ENCODE peak calls at places on chromosomes 1 and 21, in eight cellular contexts. X, K, M, H, U, C, Q and J are unnamed samples.

GRCh38 chr1:213552045-213552444 is 435.7 kb upstream of the PROX1 start:
- DNase-seq in H (no peak), K (no peak), U (no peak), X (no peak), M (no peak), C (no peak), Q (no peak), J (no peak)

GRCh38 chr21:9738527-9738926 is 782.9 kb upstream of the TPTE start:
- DNase-seq in X (no peak), H (no peak), C (no peak), U (no peak), K (no peak), Q (no peak), M (no peak), J (no peak)

GRCh38 chr1:171655215-171656116 is 3.0 kb upstream of the MYOC start:
- DNase-seq in H (peak; percentile 24), M (peak; percentile 86), Q (peak; percentile 85), C (peak; percentile 47), U (peak; percentile 64), X (no peak), K (peak; percentile 90), J (peak; percentile 80)

GRCh38 chr1:177354247-177354646 is 183.5 kb downstream of the BRINP2 start:
- DNase-seq in K (no peak), Q (no peak), C (no peak), H (no peak), M (no peak), U (no peak), X (no peak), J (no peak)

GRCh38 chr1:5390497-5390896 is 601.7 kb downstream of the NPHP4 start:
- DNase-seq in C (no peak), H (no peak), M (no peak), Q (no peak), U (no peak), K (no peak), X (no peak), J (no peak)

GRCh38 chr1:111754964-111755320 is 759 bp upstream of the DDX20 start:
- DNase-seq in X (no peak), U (no peak), C (peak; percentile 58), Q (no peak), M (peak; percentile 61), K (peak; percentile 66), H (no peak), J (peak; percentile 64)

GRCh38 chr1:103265551-103265950 is 157.2 kb upstream of the COL11A1 start:
- DNase-seq in X (no peak), H (no peak), Q (no peak), M (no peak), K (no peak), C (peak; percentile 53), U (no peak), J (peak; percentile 64)

GRCh38 chr1:27551953-27552312 is 52.0 kb downstream of the AHDC1 start:
- DNase-seq in Q (no peak), C (no peak), X (no peak), M (no peak), H (no peak), K (no peak), U (no peak), J (no peak)

GRCh38 chr1:167621780-167622179 is 8.3 kb upstream of the RCSD1 start:
- DNase-seq in M (no peak), H (no peak), K (no peak), C (no peak), U (no peak), Q (no peak), X (no peak), J (no peak)

GRCh38 chr21:17402885-17403477 is 109.9 kb upstream of the CXADR start:
- DNase-seq in Q (no peak), C (no peak), U (no peak), H (no peak), M (no peak), K (no peak), X (no peak), J (peak; percentile 84)

GRCh38 chr21:43779660-43780059 is 3.6 kb upstream of the CSTB start:
- DNase-seq in M (no peak), C (no peak), K (no peak), U (no peak), X (no peak), H (no peak), Q (no peak), J (no peak)

GRCh38 chr1:110481968-110482623 is 31.1 kb downstream of the PROK1 start:
- DNase-seq in X (no peak), U (no peak), C (no peak), H (no peak), K (no peak), M (no peak), Q (no peak), J (no peak)

GRCh38 chr1:159853417-159853816 is 9.0 kb downstream of the VSIG8 start:
- DNase-seq in M (no peak), Q (no peak), H (no peak), X (no peak), K (no peak), U (no peak), C (peak; percentile 36), J (peak; percentile 40)

GRCh38 chr21:15895142-15896106 is 165.6 kb downstream of the USP25 start:
- DNase-seq in M (no peak), Q (no peak), X (no peak), C (peak; percentile 42), K (no peak), H (no peak), U (no peak), J (peak; percentile 44)

GRCh38 chr1:80778094-80778840 is 1022.5 kb upstream of the ADGRL2 start:
- DNase-seq in C (no peak), H (no peak), U (no peak), K (no peak), X (no peak), Q (peak; percentile 54), M (no peak), J (no peak)

GRCh38 chr1:31617917-31618746 is 643 bp downstream of the HCRTR1 start:
- DNase-seq in K (no peak), U (peak; percentile 64), M (no peak), Q (peak; percentile 72), X (no peak), C (peak; percentile 28), H (no peak), J (peak; percentile 43)

GRCh38 chr21:17270234-17270633 is 242.6 kb upstream of the CXADR start:
- DNase-seq in U (no peak), C (peak; percentile 74), H (no peak), M (peak; percentile 28), X (no peak), Q (no peak), K (no peak), J (peak; percentile 85)

GRCh38 chr1:37620707-37621106 is 14.0 kb downstream of the RSPO1 start:
- DNase-seq in Q (no peak), K (no peak), M (no peak), H (no peak), X (no peak), C (no peak), U (no peak), J (no peak)
- TF ChIP-seq CTCF in Q (no peak), K (no peak), M (no peak), H (no peak), X (no peak), C (no peak), U (no peak), J (no peak)

DNA sequence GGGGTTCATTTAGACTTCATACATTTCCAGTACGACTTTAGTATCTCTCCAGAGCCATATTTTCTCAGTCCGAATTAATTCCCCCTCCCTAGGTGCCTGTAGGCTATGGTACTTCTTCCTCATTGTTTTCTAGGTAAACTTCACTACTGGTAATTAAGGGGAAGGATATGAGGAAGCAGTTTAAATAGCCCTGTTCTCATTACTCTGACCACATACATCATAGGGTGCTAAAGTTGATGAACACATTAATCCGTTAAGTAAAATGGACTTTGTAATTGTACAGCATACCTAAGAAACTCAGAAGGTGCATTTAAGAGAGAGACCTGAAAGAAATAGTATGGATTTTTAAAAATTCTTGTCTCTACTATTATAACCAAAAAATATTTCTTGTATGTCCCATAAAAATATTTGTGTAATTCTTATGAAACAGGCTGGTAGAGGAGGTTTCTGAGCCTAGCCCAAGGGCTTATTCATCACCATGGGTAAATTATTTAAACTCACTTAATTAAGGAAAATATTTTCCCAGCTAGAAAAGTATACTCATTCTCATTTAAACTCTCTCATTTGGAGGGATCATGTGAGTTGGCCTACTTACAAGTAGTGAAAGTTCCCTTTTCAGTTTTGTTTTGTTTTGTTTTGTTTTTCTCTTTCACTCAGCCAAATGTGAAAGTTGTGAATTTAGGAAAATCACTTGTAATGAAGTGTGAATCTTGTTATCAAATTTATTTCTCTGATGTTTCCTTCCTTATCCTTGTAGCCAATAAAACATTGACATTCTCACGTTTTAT is 2.0 kb downstream of the PRMT6 start:
- DNase-seq in X (no peak), U (no peak), K (no peak), Q (no peak), H (no peak), M (no peak), C (no peak), J (no peak)
- H3K4me3 ChIP-seq in X (no peak overlapping the region), U (peak overlapping the region; percentile 97), K (no peak overlapping the region), Q (no peak overlapping the region), H (peak overlapping the region; percentile 86), M (no peak overlapping the region), C (peak overlapping the region; percentile 94), J (no peak overlapping the region)

GRCh38 chr1:67213948-67214347 is 47.7 kb downstream of the IL23R start:
- DNase-seq in Q (no peak), X (no peak), C (no peak), U (no peak), H (no peak), K (no peak), M (no peak), J (no peak)

GRCh38 chr1:67211589-67212563 is 45.6 kb downstream of the IL23R start:
- DNase-seq in X (no peak), C (peak; percentile 28), K (peak; percentile 8), Q (no peak), H (no peak), U (no peak), M (no peak), J (peak; percentile 63)

GRCh38 chr1:67213164-67213563 is 46.9 kb downstream of the IL23R start:
- DNase-seq in U (no peak), M (no peak), Q (no peak), H (no peak), X (no peak), C (no peak), K (no peak), J (peak; percentile 52)

DNA sequence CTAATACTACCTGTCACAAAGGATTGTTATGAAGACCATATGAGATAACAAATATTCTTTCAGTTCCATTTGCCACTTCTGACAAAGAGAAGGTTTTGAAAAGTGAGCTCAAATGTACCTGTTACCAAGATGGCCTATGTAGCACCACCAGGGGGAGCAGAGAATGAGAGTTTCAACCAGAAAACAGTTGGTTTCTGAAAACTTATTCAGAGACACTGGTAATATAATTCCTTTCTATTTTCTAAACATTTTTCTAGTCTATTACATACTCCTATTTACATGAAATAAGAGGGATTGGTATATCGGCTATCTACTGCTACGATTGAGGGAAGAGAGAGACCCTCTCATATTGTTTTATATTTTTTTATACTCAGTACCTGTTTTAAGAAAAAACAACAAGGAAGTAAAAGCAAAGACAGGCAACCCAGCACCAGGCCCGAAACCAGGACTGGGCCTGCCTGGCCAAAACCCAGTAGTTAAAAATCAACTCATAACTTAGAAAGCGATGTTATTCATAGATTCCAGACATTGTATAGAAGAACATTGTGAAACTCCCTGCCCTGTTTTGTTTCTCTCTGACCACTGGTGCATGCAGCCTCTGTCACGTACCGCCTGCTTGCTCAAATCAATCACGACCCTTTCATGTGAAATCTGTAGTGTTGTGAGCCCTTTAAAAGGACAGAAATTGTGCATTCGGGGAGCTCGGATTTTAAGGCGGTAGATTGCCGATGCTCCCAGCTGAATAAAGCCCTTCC is 48.3 kb downstream of the IL23R start:
- DNase-seq in Q (no peak), H (no peak), X (no peak), C (no peak), M (no peak), K (no peak), U (no peak), J (peak; percentile 62)
- TF ChIP-seq CTCF in Q (peak; percentile 36), H (peak; percentile 59), X (peak; percentile 42), C (peak; percentile 76), M (peak; percentile 44), K (peak; percentile 22), U (peak; percentile 42), J (peak; percentile 77)

GRCh38 chr1:246579818-246580217 is 13.6 kb downstream of the CNST start:
- DNase-seq in H (no peak), M (no peak), K (no peak), Q (no peak), C (no peak), U (no peak), X (no peak), J (no peak)
- H3K4me3 ChIP-seq in H (no peak overlapping the region), M (no peak overlapping the region), K (no peak overlapping the region), Q (no peak overlapping the region), C (no peak overlapping the region), U (no peak overlapping the region), X (no peak overlapping the region), J (no peak overlapping the region)